ENCODE peak calls at places on chromosomes 16 and 17, in five cellular contexts. One of them, this sample, is unnamed.

GRCh38 chr16:81564368-81565060 is 119.9 kb downstream of the CMIP start:
- DNase-seq in psoas muscle: no peak
- DNase-seq in mammary epithelial cell: no peak
- DNase-seq in heart right ventricle: no peak
- DNase-seq in SJSA1: no peak
- DNase-seq in this sample: no peak

GRCh38 chr17:18382441-18383078 is 5.0 kb downstream of the EVPLL start:
- DNase-seq in psoas muscle: no peak
- DNase-seq in mammary epithelial cell: no peak
- DNase-seq in heart right ventricle: no peak
- DNase-seq in SJSA1: no peak
- DNase-seq in this sample: no peak

GRCh38 chr16:66182592-66182991 is 183.9 kb upstream of the CDH5 start:
- DNase-seq in psoas muscle: no peak
- DNase-seq in mammary epithelial cell: peak
- DNase-seq in heart right ventricle: no peak
- DNase-seq in SJSA1: no peak
- DNase-seq in this sample: no peak

GRCh38 chr17:82880620-82881019 is 40.8 kb upstream of the ZNF750 start:
- DNase-seq in psoas muscle: no peak
- DNase-seq in mammary epithelial cell: no peak
- DNase-seq in heart right ventricle: no peak
- DNase-seq in SJSA1: no peak
- DNase-seq in this sample: no peak

GRCh38 chr16:87700406-87701065 is 65.2 kb downstream of the KLHDC4 start:
- DNase-seq in psoas muscle: no peak
- DNase-seq in mammary epithelial cell: no peak
- DNase-seq in heart right ventricle: no peak
- DNase-seq in SJSA1: no peak
- DNase-seq in this sample: no peak

GRCh38 chr16:50067290-50067853 is 1.6 kb downstream of the HEATR3 start:
- DNase-seq in psoas muscle: no peak
- DNase-seq in mammary epithelial cell: peak
- DNase-seq in heart right ventricle: peak
- DNase-seq in SJSA1: no peak
- DNase-seq in this sample: no peak

GRCh38 chr17:40063915-40064531 is 1.3 kb downstream of the THRA start:
- DNase-seq in psoas muscle: no peak
- DNase-seq in mammary epithelial cell: no peak
- DNase-seq in heart right ventricle: no peak
- DNase-seq in SJSA1: no peak
- DNase-seq in this sample: no peak

GRCh38 chr17:80220709-80221215 is 535 bp downstream of the SLC26A11 start:
- DNase-seq in psoas muscle: no peak
- DNase-seq in mammary epithelial cell: no peak
- DNase-seq in heart right ventricle: no peak
- DNase-seq in SJSA1: no peak
- DNase-seq in this sample: no peak

GRCh38 chr16:276360-277077 is 775 bp upstream of the RGS11 start:
- DNase-seq in psoas muscle: no peak
- DNase-seq in mammary epithelial cell: no peak
- DNase-seq in heart right ventricle: no peak
- DNase-seq in SJSA1: no peak
- DNase-seq in this sample: no peak

GRCh38 chr16:15874745-15875314 is 13.6 kb downstream of the CEP20 start:
- DNase-seq in psoas muscle: peak
- DNase-seq in mammary epithelial cell: peak
- DNase-seq in heart right ventricle: peak
- DNase-seq in SJSA1: peak
- DNase-seq in this sample: peak

GRCh38 chr16:28826141-28826540 is 3.3 kb downstream of the ATXN2L start:
- DNase-seq in psoas muscle: no peak
- DNase-seq in mammary epithelial cell: peak
- DNase-seq in heart right ventricle: no peak
- DNase-seq in SJSA1: no peak
- DNase-seq in this sample: no peak

GRCh38 chr16:47565454-47565853 is 104.3 kb downstream of the PHKB start:
- DNase-seq in psoas muscle: peak
- DNase-seq in mammary epithelial cell: peak
- DNase-seq in heart right ventricle: peak
- DNase-seq in SJSA1: no peak
- DNase-seq in this sample: no peak

DNA sequence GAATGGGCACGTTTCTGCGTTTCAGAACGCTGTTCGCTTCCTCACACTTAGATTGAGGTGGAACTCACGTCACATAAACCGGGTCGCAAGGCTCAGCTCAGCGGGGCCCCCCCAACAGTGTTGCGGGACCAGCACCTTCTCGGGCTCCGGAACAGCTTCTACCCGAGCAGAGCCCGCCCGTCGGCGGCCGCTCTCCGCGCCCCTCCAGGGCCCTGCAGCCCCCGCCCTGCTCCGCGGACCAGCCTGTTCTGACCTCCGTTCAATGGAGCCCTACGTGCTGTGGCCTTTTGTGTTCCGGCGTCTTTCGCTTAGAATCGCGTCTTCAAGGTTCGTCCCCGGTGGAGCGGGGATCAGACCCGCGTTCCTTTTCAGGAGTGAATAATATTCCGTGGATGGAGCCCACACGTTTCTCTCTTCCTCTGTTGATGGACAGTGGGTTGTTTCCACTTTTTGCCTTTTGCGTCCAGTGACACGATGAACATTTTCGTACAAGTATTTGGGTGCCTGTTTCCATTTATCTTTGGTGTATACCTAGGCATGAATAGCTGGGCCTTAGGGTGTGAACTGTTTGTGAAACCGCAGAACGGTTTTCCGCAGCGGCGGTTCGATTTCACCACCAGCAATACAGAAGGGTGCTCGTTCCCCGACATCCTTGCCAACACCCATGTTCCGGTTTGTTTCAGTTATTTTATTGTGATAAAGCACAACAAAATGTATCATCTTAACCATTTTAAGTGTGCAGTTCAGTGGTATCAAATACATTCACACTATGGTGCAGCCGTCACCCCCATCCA is 2.3 kb upstream of the SLC22A31 start:
- DNase-seq in psoas muscle: no peak
- DNase-seq in mammary epithelial cell: no peak
- DNase-seq in heart right ventricle: no peak
- DNase-seq in SJSA1: no peak
- DNase-seq in this sample: no peak
- H3K27ac ChIP-seq in psoas muscle: no peak
- H3K27ac ChIP-seq in mammary epithelial cell: no peak
- H3K27ac ChIP-seq in heart right ventricle: no peak
- H3K27ac ChIP-seq in SJSA1: no peak
- H3K27ac ChIP-seq in this sample: no peak

DNA sequence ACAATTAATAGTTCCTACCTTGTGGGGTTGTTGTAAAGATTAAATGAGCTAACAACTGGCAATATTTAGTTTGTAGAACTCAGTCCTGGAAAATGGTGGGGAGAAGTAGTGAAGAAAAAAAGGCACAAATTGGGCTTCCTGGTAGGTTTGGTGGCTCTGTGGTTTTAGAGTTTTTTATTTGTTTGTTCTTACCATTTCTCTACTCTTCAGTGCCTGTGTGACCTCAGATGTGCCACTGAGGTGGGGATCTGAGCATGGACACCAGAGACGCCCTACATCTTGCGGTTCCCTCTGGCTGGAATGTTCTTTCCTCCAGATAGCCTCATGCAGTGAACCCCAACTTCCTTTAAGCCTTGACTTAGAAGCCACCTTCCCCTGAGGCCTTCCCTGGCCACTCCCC is 7.7 kb downstream of the ZBTB4 start:
- DNase-seq in psoas muscle: no peak
- DNase-seq in mammary epithelial cell: no peak
- DNase-seq in heart right ventricle: no peak
- DNase-seq in SJSA1: no peak
- DNase-seq in this sample: no peak
- H3K27ac ChIP-seq in psoas muscle: peak
- H3K27ac ChIP-seq in mammary epithelial cell: no peak
- H3K27ac ChIP-seq in heart right ventricle: peak
- H3K27ac ChIP-seq in SJSA1: no peak
- H3K27ac ChIP-seq in this sample: no peak

GRCh38 chr17:28959471-28959871 is 8.2 kb upstream of the PHF12 start:
- DNase-seq in psoas muscle: no peak
- DNase-seq in mammary epithelial cell: no peak
- DNase-seq in heart right ventricle: no peak
- DNase-seq in SJSA1: no peak
- DNase-seq in this sample: no peak
- H3K27ac ChIP-seq in psoas muscle: no peak
- H3K27ac ChIP-seq in mammary epithelial cell: no peak
- H3K27ac ChIP-seq in heart right ventricle: no peak
- H3K27ac ChIP-seq in SJSA1: no peak
- H3K27ac ChIP-seq in this sample: no peak

GRCh38 chr17:77332034-77332971 is 191.5 kb downstream of the SEC14L1 start:
- DNase-seq in psoas muscle: no peak
- DNase-seq in mammary epithelial cell: no peak
- DNase-seq in heart right ventricle: peak
- DNase-seq in SJSA1: peak
- DNase-seq in this sample: no peak
- H3K27ac ChIP-seq in psoas muscle: peak
- H3K27ac ChIP-seq in mammary epithelial cell: peak
- H3K27ac ChIP-seq in heart right ventricle: peak
- H3K27ac ChIP-seq in SJSA1: peak
- H3K27ac ChIP-seq in this sample: no peak

GRCh38 chr16:14399397-14400284 is 230.4 kb downstream of the PARN start:
- DNase-seq in psoas muscle: peak
- DNase-seq in mammary epithelial cell: peak
- DNase-seq in heart right ventricle: peak
- DNase-seq in SJSA1: peak
- DNase-seq in this sample: no peak
- H3K27ac ChIP-seq in psoas muscle: peak
- H3K27ac ChIP-seq in mammary epithelial cell: peak
- H3K27ac ChIP-seq in heart right ventricle: peak
- H3K27ac ChIP-seq in SJSA1: peak
- H3K27ac ChIP-seq in this sample: no peak

GRCh38 chr16:27374231-27374793 is 27.7 kb upstream of the IL21R start:
- DNase-seq in psoas muscle: no peak
- DNase-seq in mammary epithelial cell: no peak
- DNase-seq in heart right ventricle: no peak
- DNase-seq in SJSA1: no peak
- DNase-seq in this sample: no peak
- H3K27ac ChIP-seq in psoas muscle: no peak
- H3K27ac ChIP-seq in mammary epithelial cell: no peak
- H3K27ac ChIP-seq in heart right ventricle: no peak
- H3K27ac ChIP-seq in SJSA1: no peak
- H3K27ac ChIP-seq in this sample: no peak

GRCh38 chr16:74695450-74696422 is 4.9 kb downstream of the MLKL start:
- DNase-seq in psoas muscle: peak
- DNase-seq in mammary epithelial cell: peak
- DNase-seq in heart right ventricle: peak
- DNase-seq in SJSA1: peak
- DNase-seq in this sample: peak
- H3K27ac ChIP-seq in psoas muscle: peak
- H3K27ac ChIP-seq in mammary epithelial cell: no peak
- H3K27ac ChIP-seq in heart right ventricle: no peak
- H3K27ac ChIP-seq in SJSA1: no peak
- H3K27ac ChIP-seq in this sample: peak

DNA sequence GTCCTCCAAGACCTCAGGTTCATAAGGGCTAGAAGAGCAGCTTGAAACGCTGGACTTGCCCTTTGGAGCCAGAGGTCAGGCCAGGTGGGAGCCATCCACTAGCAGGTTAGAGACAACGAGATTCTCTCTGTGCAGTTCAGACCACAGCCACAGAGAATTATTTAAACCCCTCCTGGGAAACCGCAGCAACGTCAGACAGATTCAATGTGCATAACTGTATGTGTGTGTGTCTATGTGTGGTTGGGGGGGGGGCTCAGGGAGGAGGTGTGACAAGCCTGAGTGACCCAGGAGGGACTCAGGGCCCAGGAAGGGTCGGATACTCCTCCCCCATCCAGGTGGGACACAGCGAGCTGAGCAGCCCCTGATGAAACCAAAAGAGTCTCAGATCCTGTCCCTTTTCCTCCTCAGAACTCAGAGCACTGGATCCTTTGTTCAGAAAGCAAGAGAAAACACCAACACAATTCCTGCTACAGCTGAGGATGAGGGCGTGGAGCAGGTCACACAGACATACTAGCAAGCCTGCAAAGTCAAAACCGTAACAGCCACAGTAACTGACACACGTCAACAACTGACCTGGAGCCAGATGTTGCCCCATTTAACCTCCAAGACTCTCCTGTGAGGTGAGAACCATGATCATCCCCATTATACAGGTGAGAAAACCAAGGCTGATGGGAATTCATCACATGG is 66.8 kb downstream of the XYLT1 start:
- DNase-seq in psoas muscle: no peak
- DNase-seq in mammary epithelial cell: no peak
- DNase-seq in heart right ventricle: no peak
- DNase-seq in SJSA1: no peak
- DNase-seq in this sample: no peak
- H3K27ac ChIP-seq in psoas muscle: no peak
- H3K27ac ChIP-seq in mammary epithelial cell: no peak
- H3K27ac ChIP-seq in heart right ventricle: no peak
- H3K27ac ChIP-seq in SJSA1: no peak
- H3K27ac ChIP-seq in this sample: peak